ENCODE peak calls at places on chromosomes 7 and 10, in four cellular contexts. A is tibial nerve, Y is LNCaP clone FGC, L is kidney epithelial cell. T is an unnamed sample.
A peak's percentile ranks its signal among the peaks of the same experiment; 100 is the strongest.

GRCh38 chr7:157552295-157552993 is 215.6 kb downstream of the DNAJB6 start:
- DNase-seq in A (no peak), Y (no peak), L (no peak), T (no peak)

GRCh38 chr10:95229724-95230627 is 35.9 kb downstream of the ACSM6 start:
- DNase-seq in A (no peak), Y (no peak), L (peak; percentile 94), T (peak; percentile 91)

GRCh38 chr10:96764345-96764744 is 44.0 kb upstream of the PIK3AP1 start:
- DNase-seq in A (no peak), Y (no peak), L (no peak), T (no peak)

GRCh38 chr10:119136084-119136483 is 29.4 kb downstream of the SFXN4 start:
- DNase-seq in A (no peak), Y (no peak), L (no peak), T (no peak)

GRCh38 chr10:113961261-113961938 is 82.3 kb upstream of the ADRB1 start:
- DNase-seq in A (no peak), Y (no peak), L (no peak), T (no peak)

GRCh38 chr7:360454-361100 is 70.6 kb downstream of the FOXL3 start:
- DNase-seq in A (no peak), Y (no peak), L (no peak), T (no peak)

GRCh38 chr7:45920543-45921380 is at the start of gene IGFBP3:
- DNase-seq in A (no peak), Y (peak; percentile 62), L (no peak), T (no peak)

GRCh38 chr10:16867556-16867955 is 50.3 kb upstream of the RSU1 start:
- DNase-seq in A (no peak), Y (no peak), L (peak; percentile 59), T (no peak)

GRCh38 chr7:28784166-28784870 is 173.8 kb downstream of the TRIL start:
- DNase-seq in A (no peak), Y (no peak), L (no peak), T (no peak)

GRCh38 chr7:35384761-35385700 is 131.1 kb upstream of the TBX20 start:
- DNase-seq in A (no peak), Y (no peak), L (no peak), T (no peak)

GRCh38 chr7:96508371-96508770 is 186.5 kb upstream of the SLC25A13 start:
- DNase-seq in A (no peak), Y (peak; percentile 95), L (no peak), T (no peak)

GRCh38 chr7:33757563-33758165 is 147.7 kb upstream of the BMPER start:
- DNase-seq in A (peak; percentile 26), Y (no peak), L (no peak), T (peak; percentile 22)

GRCh38 chr7:127447326-127447945 is 54.9 kb upstream of the ZNF800 start:
- DNase-seq in A (no peak), Y (peak; percentile 66), L (no peak), T (peak; percentile 25)

GRCh38 chr10:91909178-91909677 is at the start of gene FGFBP3:
- DNase-seq in A (no peak), Y (no peak), L (no peak), T (no peak)

GRCh38 chr7:139180700-139181311 is 50.2 kb upstream of the UBN2 start:
- DNase-seq in A (no peak), Y (no peak), L (no peak), T (no peak)

GRCh38 chr10:79980711-79981110 is 31.8 kb upstream of the SFTPD start:
- DNase-seq in A (no peak), Y (no peak), L (no peak), T (no peak)

GRCh38 chr10:62818426-62819011 is 2.4 kb upstream of the EGR2 start:
- DNase-seq in A (no peak), Y (no peak), L (no peak), T (no peak)

GRCh38 chr10:65501259-65501658 is 1424.6 kb upstream of the LRRTM3 start:
- DNase-seq in A (no peak), Y (no peak), L (no peak), T (no peak)

DNA sequence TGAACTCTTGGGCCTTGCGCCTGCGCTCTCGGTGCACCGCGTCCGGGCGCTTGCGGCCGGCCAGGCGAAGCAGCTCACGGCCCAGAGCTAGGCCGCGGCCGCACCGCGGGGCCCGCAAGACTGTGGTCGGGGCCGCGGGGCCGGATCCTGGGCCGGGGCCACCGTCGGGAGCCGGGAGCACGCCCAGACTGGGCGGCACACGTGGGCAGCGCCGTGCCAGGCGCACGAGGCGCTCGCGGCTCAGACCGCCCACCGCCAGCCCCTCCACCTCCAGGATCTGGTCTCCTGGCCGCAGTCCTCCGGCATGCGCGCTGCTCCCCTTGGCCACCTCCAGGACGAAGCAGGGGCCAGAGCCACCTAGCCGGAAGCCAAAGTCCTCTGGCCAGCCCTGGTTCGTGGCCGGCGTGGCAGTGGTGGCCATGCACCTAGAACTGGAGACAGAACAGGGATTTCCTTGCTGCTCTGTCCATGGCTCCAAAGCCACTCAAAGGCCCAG is at the start of gene GRID2IP:
- DNase-seq in A (no peak), Y (no peak), L (no peak), T (no peak)
- TF ChIP-seq CTCF in A (no peak), Y (no peak), L (no peak), T (no peak)

GRCh38 chr7:106448346-106448991 is 163.7 kb upstream of the NAMPT start:
- DNase-seq in A (no peak), Y (no peak), L (no peak), T (no peak)

GRCh38 chr7:106442476-106442875 is 157.7 kb upstream of the NAMPT start:
- DNase-seq in A (no peak), Y (no peak), L (no peak), T (no peak)

GRCh38 chr7:106444068-106444655 is 159.4 kb upstream of the NAMPT start:
- DNase-seq in A (no peak), Y (no peak), L (no peak), T (no peak)

GRCh38 chr7:106447318-106447847 is 162.6 kb upstream of the NAMPT start:
- DNase-seq in A (no peak), Y (no peak), L (no peak), T (no peak)

GRCh38 chr7:106443156-106443555 is 158.4 kb upstream of the NAMPT start:
- DNase-seq in A (no peak), Y (no peak), L (no peak), T (no peak)
- TF ChIP-seq CTCF in A (no peak), Y (no peak), L (no peak), T (no peak)

DNA sequence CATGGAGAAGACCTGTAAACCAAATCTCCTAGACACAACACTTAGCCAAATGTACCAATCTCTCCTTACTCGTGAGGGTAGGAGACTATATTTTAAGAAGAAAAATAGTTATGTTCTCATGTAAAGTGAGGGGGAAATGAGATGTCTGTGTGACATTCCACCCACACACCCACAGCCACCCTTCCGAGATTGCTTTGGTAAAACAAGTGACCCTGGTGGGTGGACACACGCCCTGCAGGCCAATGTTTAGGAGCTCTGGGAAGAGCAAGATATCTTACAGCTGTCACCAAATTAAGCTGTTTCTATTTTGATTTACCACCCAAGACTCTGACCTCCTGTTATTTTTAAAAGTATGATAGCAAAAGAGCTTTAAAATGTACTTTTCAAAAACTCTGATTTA is 147.2 kb upstream of the PFKP start:
- DNase-seq in A (no peak), Y (no peak), L (no peak), T (no peak)
- TF ChIP-seq CTCF in A (no peak), Y (no peak), L (no peak), T (no peak)

GRCh38 chr7:111727905-111728634 is 165.8 kb upstream of the IMMP2L start:
- DNase-seq in A (no peak), Y (no peak), L (no peak), T (no peak)

GRCh38 chr7:111732923-111733322 is 170.6 kb upstream of the IMMP2L start:
- DNase-seq in A (no peak), Y (no peak), L (no peak), T (no peak)

GRCh38 chr7:111729483-111729882 is 167.2 kb upstream of the IMMP2L start:
- DNase-seq in A (no peak), Y (no peak), L (no peak), T (no peak)

GRCh38 chr7:111728635-111728995 is 166.3 kb upstream of the IMMP2L start:
- DNase-seq in A (no peak), Y (no peak), L (no peak), T (no peak)

GRCh38 chr7:111730476-111731300 is 168.4 kb upstream of the IMMP2L start:
- DNase-seq in A (no peak), Y (peak; percentile 36), L (no peak), T (no peak)
- TF ChIP-seq CTCF in A (no peak), Y (peak; percentile 81), L (peak; percentile 47), T (peak; percentile 73)